ENCODE peak calls at places on chromosomes 13 and 19, in five cellular contexts. M, S, B, I and J are unnamed samples.

GRCh38 chr13:48644141-48644540 is 9.6 kb upstream of the CYSLTR2 start:
- DNase-seq in M (no peak), S (no peak), B (no peak), I (no peak), J (no peak)

GRCh38 chr19:49894879-49895565 is 1.7 kb downstream of the IL4I1 start:
- DNase-seq in M (no peak), S (no peak), B (no peak), I (no peak), J (no peak)

GRCh38 chr13:39512687-39513086 is 90.3 kb downstream of the LHFPL6 start:
- DNase-seq in M (no peak), S (no peak), B (no peak), I (no peak), J (no peak)

GRCh38 chr19:17530586-17530985 is 19.1 kb downstream of the PGLS start:
- DNase-seq in M (no peak), S (no peak), B (peak; percentile 89), I (no peak), J (no peak)

GRCh38 chr19:45423033-45423588 is 606 bp downstream of the ERCC1 start:
- DNase-seq in M (no peak), S (no peak), B (no peak), I (peak; percentile 58), J (no peak)

GRCh38 chr13:106212436-106213010 is 322.9 kb downstream of the EFNB2 start:
- DNase-seq in M (no peak), S (no peak), B (no peak), I (no peak), J (no peak)

GRCh38 chr13:99062593-99062992 is 84.7 kb upstream of the DOCK9 start:
- DNase-seq in M (no peak), S (no peak), B (no peak), I (no peak), J (no peak)

GRCh38 chr19:46634045-46634655 is 1.9 kb downstream of the GNG8 start:
- DNase-seq in M (peak; percentile 95), S (no peak), B (peak; percentile 97), I (peak; percentile 98), J (peak; percentile 67)

GRCh38 chr19:18603255-18603957 is 3.2 kb downstream of the CRLF1 start:
- DNase-seq in M (peak; percentile 75), S (no peak), B (peak; percentile 71), I (no peak), J (no peak)

GRCh38 chr13:110216403-110217041 is 90.4 kb downstream of the COL4A1 start:
- DNase-seq in M (no peak), S (no peak), B (no peak), I (no peak), J (no peak)

GRCh38 chr13:23697772-23698313 is 127.6 kb downstream of the TNFRSF19 start:
- DNase-seq in M (no peak), S (no peak), B (no peak), I (no peak), J (no peak)

GRCh38 chr19:55418185-55418584 is 10.6 kb upstream of the UBE2S start:
- DNase-seq in M (peak; percentile 86), S (peak; percentile 73), B (peak; percentile 73), I (peak; percentile 61), J (peak; percentile 65)

GRCh38 chr19:37362733-37363132 is 8.2 kb upstream of the ZNF527 start:
- DNase-seq in M (peak; percentile 48), S (no peak), B (peak; percentile 79), I (no peak), J (no peak)

GRCh38 chr13:30027569-30028455 is 177.4 kb upstream of the UBL3 start:
- DNase-seq in M (no peak), S (no peak), B (no peak), I (no peak), J (no peak)

GRCh38 chr13:72696590-72696989 is 30.8 kb downstream of the MZT1 start:
- DNase-seq in M (no peak), S (no peak), B (no peak), I (no peak), J (no peak)

GRCh38 chr13:93951153-93951552 is 528.3 kb downstream of the DCT start:
- DNase-seq in M (no peak), S (no peak), B (no peak), I (no peak), J (no peak)

GRCh38 chr19:44640518-44640917 is 3.2 kb upstream of the PVR start:
- DNase-seq in M (no peak), S (no peak), B (no peak), I (no peak), J (no peak)

GRCh38 chr13:106919093-106919492 is 351.2 kb upstream of the ARGLU1 start:
- DNase-seq in M (no peak), S (no peak), B (no peak), I (no peak), J (no peak)

GRCh38 chr19:47619763-47620162 is 10.8 kb downstream of the BICRA start:
- DNase-seq in M (peak; percentile 22), S (no peak), B (peak; percentile 86), I (no peak), J (no peak)

GRCh38 chr19:28296506-28296905 is 916.4 kb downstream of the UQCRFS1 start:
- DNase-seq in M (no peak), S (no peak), B (no peak), I (no peak), J (no peak)

GRCh38 chr13:32007494-32007893 is 24.1 kb upstream of the FRY start:
- DNase-seq in M (no peak), S (no peak), B (no peak), I (no peak), J (no peak)

GRCh38 chr13:42970824-42971669 is 21.0 kb downstream of the EPSTI1 start:
- DNase-seq in M (peak; percentile 71), S (no peak), B (peak; percentile 48), I (peak; percentile 39), J (no peak)

GRCh38 chr19:57664269-57665127 is 4.2 kb upstream of the ZSCAN4 start:
- DNase-seq in M (peak; percentile 83), S (no peak), B (peak; percentile 67), I (peak; percentile 11), J (no peak)

GRCh38 chr13:50379584-50379983 is 364.3 kb downstream of the KCNRG start:
- DNase-seq in M (no peak), S (no peak), B (no peak), I (no peak), J (no peak)

GRCh38 chr19:35021016-35021415 is 9.3 kb upstream of the SCN1B start:
- DNase-seq in M (no peak), S (no peak), B (no peak), I (no peak), J (no peak)

GRCh38 chr13:74930402-74931165 is 551.4 kb downstream of the TBC1D4 start:
- DNase-seq in M (no peak), S (peak; percentile 8), B (no peak), I (no peak), J (no peak)

GRCh38 chr19:37077929-37078716 is at the start of gene ZNF420:
- DNase-seq in M (peak; percentile 98), S (peak; percentile 90), B (peak; percentile 97), I (peak; percentile 85), J (peak; percentile 95)

GRCh38 chr13:30051531-30052060 is 201.2 kb upstream of the UBL3 start:
- DNase-seq in M (no peak), S (no peak), B (no peak), I (no peak), J (no peak)

GRCh38 chr13:41988244-41988643 is 27.3 kb upstream of the VWA8 start:
- DNase-seq in M (no peak), S (no peak), B (no peak), I (no peak), J (no peak)

GRCh38 chr13:50126378-50127016 is 111.3 kb downstream of the KCNRG start:
- DNase-seq in M (peak; percentile 48), S (no peak), B (peak; percentile 39), I (no peak), J (no peak)

GRCh38 chr19:45161715-45162463 is 1.1 kb upstream of the NKPD1 start:
- DNase-seq in M (peak; percentile 84), S (no peak), B (peak; percentile 80), I (no peak), J (no peak)

GRCh38 chr19:43534811-43535761 is 2.1 kb downstream of the ZNF575 start:
- DNase-seq in M (peak; percentile 92), S (no peak), B (peak; percentile 92), I (no peak), J (peak; percentile 51)

GRCh38 chr19:40690699-40691420 is 409 bp upstream of the NUMBL start:
- DNase-seq in M (peak; percentile 97), S (peak; percentile 78), B (peak; percentile 96), I (peak; percentile 75), J (peak; percentile 92)

GRCh38 chr13:109156181-109156935 is 526.9 kb downstream of the MYO16 start:
- DNase-seq in M (no peak), S (peak; percentile 43), B (no peak), I (no peak), J (no peak)

DNA sequence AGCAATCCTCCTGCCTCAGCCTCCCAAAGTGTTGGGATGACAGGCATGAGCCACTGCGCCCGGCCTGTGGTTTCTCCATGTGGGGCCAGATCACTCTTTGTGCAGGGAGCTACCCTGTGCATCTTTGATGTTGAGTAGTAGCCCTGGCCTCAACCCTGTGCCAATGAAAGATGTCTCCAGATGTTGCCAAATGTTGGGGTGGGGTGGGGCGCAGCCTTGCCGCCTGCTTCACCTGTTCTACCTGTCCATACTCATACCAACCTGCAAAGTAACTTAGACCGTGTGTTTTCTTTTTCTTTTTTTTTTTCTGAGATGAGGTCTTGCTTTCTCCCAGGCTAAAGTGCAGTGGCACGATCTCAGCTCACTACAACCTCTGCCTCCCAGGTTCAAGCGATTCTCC is 20.9 kb downstream of the IER2 start:
- DNase-seq in M (no peak), S (no peak), B (no peak), I (no peak), J (no peak)
- H3K27ac ChIP-seq in M (no peak overlapping the region), S (no peak overlapping the region), B (no peak overlapping the region), I (peak overlapping the region; percentile 62), J (no peak overlapping the region)

GRCh38 chr19:42214810-42215209 is 2.7 kb downstream of the DEDD2 start:
- DNase-seq in M (no peak), S (no peak), B (no peak), I (no peak), J (no peak)
- H3K27ac ChIP-seq in M (no peak overlapping the region), S (no peak overlapping the region), B (no peak overlapping the region), I (peak overlapping the region; percentile 99), J (no peak overlapping the region)

GRCh38 chr19:3167533-3168272 is 10.9 kb upstream of the S1PR4 start:
- DNase-seq in M (no peak), S (no peak), B (no peak), I (no peak), J (no peak)
- H3K27ac ChIP-seq in M (no peak overlapping the region), S (no peak overlapping the region), B (no peak overlapping the region), I (no peak overlapping the region), J (no peak overlapping the region)

DNA sequence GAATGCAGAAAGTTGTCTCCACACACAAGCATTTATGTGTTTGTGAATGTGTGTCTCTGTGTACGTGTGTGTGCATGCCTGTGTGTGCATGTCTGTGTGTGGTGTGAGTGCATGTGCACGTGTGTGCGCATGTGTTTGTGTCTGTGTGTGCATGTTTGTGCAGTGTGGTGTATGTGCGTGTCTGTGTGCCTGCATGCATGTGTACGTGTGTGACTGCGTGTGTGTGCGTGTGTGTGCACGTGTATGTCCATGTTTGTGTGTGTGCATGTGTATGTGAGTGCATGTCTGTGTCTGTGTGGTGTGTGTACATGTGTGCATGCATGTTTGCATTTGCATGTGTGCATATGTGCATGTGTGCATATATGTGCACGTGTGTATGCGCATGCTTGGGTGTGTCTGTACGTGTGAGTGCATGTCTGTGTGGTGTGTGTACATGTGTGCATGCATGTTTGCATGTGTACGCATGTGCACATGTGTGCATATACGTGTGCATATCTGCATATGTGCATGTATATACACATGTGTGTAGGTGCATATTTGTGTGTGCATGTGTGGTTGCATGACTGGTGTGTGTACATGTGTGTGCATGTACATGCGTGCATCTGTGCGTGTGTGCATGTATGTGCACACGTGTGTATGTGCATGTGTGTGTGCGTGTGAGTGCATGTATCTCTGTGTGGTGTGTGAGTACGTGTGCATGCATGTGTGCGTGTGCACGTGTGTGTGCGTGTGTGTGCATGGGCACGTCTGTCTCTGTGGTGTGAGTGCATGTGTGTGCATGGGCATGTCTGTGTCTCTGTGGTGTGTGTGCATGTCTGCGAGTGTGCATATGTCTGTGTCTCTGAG is 8.2 kb upstream of the TMEM255B start:
- DNase-seq in M (no peak), S (no peak), B (no peak), I (no peak), J (no peak)
- H3K27ac ChIP-seq in M (no peak overlapping the region), S (no peak overlapping the region), B (no peak overlapping the region), I (no peak overlapping the region), J (no peak overlapping the region)